ENCODE peak calls at places on chromosomes 7 and 10, in nine cellular contexts. S is K562, C is A673, F is AG04450, H is cardiac fibroblast, I is astrocyte of the spinal cord, T is thyroid gland, P is A549, G is dorsolateral prefrontal cortex. E is an unnamed sample.

GRCh38 chr7:105127179-105127578 is 113.2 kb downstream of the KMT2E start:
- DNase-seq in S (no peak), C (no peak), F (no peak), H (no peak), I (peak), T (no peak), P (no peak), G (no peak), E (no peak)

GRCh38 chr10:97075961-97076525 is 109.7 kb downstream of the SLIT1 start:
- DNase-seq in S (no peak), C (no peak), F (no peak), H (no peak), I (no peak), T (no peak), P (no peak), G (no peak), E (no peak)

GRCh38 chr10:5782174-5782573 is 31.1 kb downstream of the GDI2 start:
- DNase-seq in S (no peak), C (no peak), F (no peak), H (no peak), I (no peak), T (no peak), P (no peak), G (no peak), E (no peak)

GRCh38 chr10:73060738-73061635 is 35.7 kb downstream of the P4HA1 start:
- DNase-seq in S (peak), C (peak), F (no peak), H (peak), I (peak), T (no peak), P (peak), G (no peak), E (no peak)

GRCh38 chr7:26090927-26091519 is 61.0 kb upstream of the NFE2L3 start:
- DNase-seq in S (peak), C (peak), F (peak), H (peak), I (peak), T (no peak), P (peak), G (no peak), E (peak)

GRCh38 chr7:109901916-109902315 is 1189.0 kb upstream of the LRRN3 start:
- DNase-seq in S (no peak), C (no peak), F (no peak), H (no peak), I (peak), T (no peak), P (no peak), G (no peak), E (no peak)

GRCh38 chr10:129765664-129766550 is 198.2 kb downstream of the EBF3 start:
- DNase-seq in S (no peak), C (no peak), F (no peak), H (no peak), I (no peak), T (no peak), P (no peak), G (no peak), E (no peak)

GRCh38 chr7:70132802-70133201 is 534.5 kb downstream of the AUTS2 start:
- DNase-seq in S (no peak), C (no peak), F (no peak), H (no peak), I (no peak), T (no peak), P (no peak), G (no peak), E (no peak)

GRCh38 chr7:113622796-113623195 is 296.0 kb downstream of the PPP1R3A start:
- DNase-seq in S (no peak), C (no peak), F (no peak), H (no peak), I (no peak), T (no peak), P (no peak), G (no peak), E (no peak)

GRCh38 chr10:21497177-21497807 is 28.2 kb downstream of the SKIDA1 start:
- DNase-seq in S (no peak), C (peak), F (no peak), H (peak), I (peak), T (peak), P (peak), G (peak), E (no peak)

GRCh38 chr10:133439517-133440461 is 14.0 kb upstream of the SCART1 start:
- DNase-seq in S (no peak), C (no peak), F (no peak), H (no peak), I (no peak), T (no peak), P (no peak), G (no peak), E (no peak)

GRCh38 chr7:151246161-151247015 is 2.1 kb downstream of the SMARCD3 start:
- DNase-seq in S (no peak), C (no peak), F (no peak), H (no peak), I (no peak), T (peak), P (peak), G (no peak), E (no peak)

GRCh38 chr7:84218681-84219080 is 24.1 kb upstream of the SEMA3A start:
- DNase-seq in S (no peak), C (peak), F (no peak), H (peak), I (peak), T (no peak), P (no peak), G (no peak), E (no peak)

GRCh38 chr10:122060250-122060649 is 71.3 kb downstream of the TACC2 start:
- DNase-seq in S (no peak), C (no peak), F (no peak), H (no peak), I (peak), T (no peak), P (no peak), G (no peak), E (no peak)

GRCh38 chr10:28276384-28276783 is 26.5 kb downstream of the MPP7 start:
- DNase-seq in S (no peak), C (no peak), F (no peak), H (no peak), I (no peak), T (no peak), P (no peak), G (no peak), E (no peak)

GRCh38 chr7:152760384-152761115 is 998 bp downstream of the ACTR3B start:
- DNase-seq in S (no peak), C (no peak), F (no peak), H (peak), I (peak), T (no peak), P (no peak), G (no peak), E (no peak)

GRCh38 chr10:31299119-31299518 is 19.9 kb upstream of the ZEB1 start:
- DNase-seq in S (no peak), C (no peak), F (no peak), H (no peak), I (no peak), T (no peak), P (no peak), G (no peak), E (no peak)

GRCh38 chr7:6273380-6273837 is 985 bp upstream of the CYTH3 start:
- DNase-seq in S (no peak), C (no peak), F (no peak), H (no peak), I (no peak), T (peak), P (no peak), G (no peak), E (no peak)

GRCh38 chr7:149070372-149071140 is 20.0 kb downstream of the ZNF786 start:
- DNase-seq in S (no peak), C (no peak), F (no peak), H (no peak), I (no peak), T (no peak), P (no peak), G (no peak), E (no peak)

GRCh38 chr10:7195118-7195517 is 215.7 kb downstream of the SFMBT2 start:
- DNase-seq in S (no peak), C (no peak), F (no peak), H (no peak), I (no peak), T (no peak), P (no peak), G (no peak), E (no peak)

GRCh38 chr10:131187274-131187673 is 124.2 kb downstream of the TCERG1L start:
- DNase-seq in S (no peak), C (no peak), F (no peak), H (no peak), I (no peak), T (no peak), P (no peak), G (no peak), E (no peak)

GRCh38 chr7:732094-732541 is 5.0 kb upstream of the PRKAR1B start:
- DNase-seq in S (no peak), C (no peak), F (no peak), H (peak), I (peak), T (no peak), P (peak), G (peak), E (no peak)

GRCh38 chr7:39670934-39671333 is 47.6 kb downstream of the RALA start:
- DNase-seq in S (no peak), C (no peak), F (no peak), H (no peak), I (no peak), T (no peak), P (no peak), G (no peak), E (no peak)

GRCh38 chr10:78744521-78745090 is 324.2 kb upstream of the ZMIZ1 start:
- DNase-seq in S (no peak), C (no peak), F (no peak), H (no peak), I (no peak), T (peak), P (no peak), G (no peak), E (no peak)

GRCh38 chr7:114645451-114645850 is 230.8 kb downstream of the FOXP2 start:
- DNase-seq in S (no peak), C (no peak), F (no peak), H (no peak), I (no peak), T (no peak), P (no peak), G (no peak), E (no peak)

GRCh38 chr10:30413996-30414576 is 19.9 kb upstream of the MAP3K8 start:
- DNase-seq in S (peak), C (peak), F (no peak), H (peak), I (peak), T (peak), P (peak), G (no peak), E (no peak)

GRCh38 chr10:112831826-112832225 is 118.2 kb upstream of the TCF7L2 start:
- DNase-seq in S (no peak), C (no peak), F (no peak), H (no peak), I (no peak), T (no peak), P (no peak), G (no peak), E (no peak)

GRCh38 chr7:50962281-50962883 is 179.7 kb upstream of the GRB10 start:
- DNase-seq in S (no peak), C (no peak), F (no peak), H (no peak), I (peak), T (no peak), P (peak), G (no peak), E (no peak)

GRCh38 chr10:116431598-116431997 is 4.0 kb downstream of the PNLIPRP3 start:
- DNase-seq in S (no peak), C (no peak), F (no peak), H (no peak), I (no peak), T (no peak), P (no peak), G (no peak), E (no peak)

GRCh38 chr10:90913774-90914420 is 7.0 kb downstream of the ANKRD1 start:
- DNase-seq in S (no peak), C (no peak), F (no peak), H (no peak), I (no peak), T (no peak), P (no peak), G (no peak), E (no peak)

GRCh38 chr7:98231489-98232275 is 20.4 kb downstream of the TECPR1 start:
- DNase-seq in S (peak), C (no peak), F (no peak), H (no peak), I (no peak), T (no peak), P (no peak), G (no peak), E (no peak)

GRCh38 chr10:30736685-30737232 is 107.2 kb upstream of the LYZL2 start:
- DNase-seq in S (no peak), C (no peak), F (peak), H (peak), I (peak), T (no peak), P (peak), G (peak), E (peak)

GRCh38 chr10:12350167-12350872 is 973 bp downstream of the CAMK1D start:
- DNase-seq in S (no peak), C (peak), F (no peak), H (peak), I (peak), T (peak), P (peak), G (peak), E (no peak)

GRCh38 chr10:117710181-117710798 is 167.7 kb downstream of the EMX2 start:
- DNase-seq in S (no peak), C (no peak), F (no peak), H (no peak), I (no peak), T (no peak), P (peak), G (no peak), E (no peak)
- TF ChIP-seq CTCF in S (peak), C (peak), F (no peak), H (no peak), I (no peak), T (no peak), P (peak), G (no peak), E (no peak)

GRCh38 chr7:155265960-155266359 is 31.7 kb upstream of the INSIG1 start:
- DNase-seq in S (no peak), C (no peak), F (no peak), H (no peak), I (no peak), T (no peak), P (no peak), G (no peak), E (no peak)

GRCh38 chr7:155265144-155265543 is 32.5 kb upstream of the INSIG1 start:
- DNase-seq in S (no peak), C (no peak), F (no peak), H (no peak), I (no peak), T (no peak), P (no peak), G (no peak), E (no peak)

GRCh38 chr7:155262010-155262409 is 35.7 kb upstream of the INSIG1 start:
- DNase-seq in S (no peak), C (no peak), F (no peak), H (no peak), I (no peak), T (no peak), P (no peak), G (no peak), E (no peak)

GRCh38 chr7:155263051-155263450 is 34.6 kb upstream of the INSIG1 start:
- DNase-seq in S (no peak), C (no peak), F (no peak), H (no peak), I (no peak), T (no peak), P (no peak), G (no peak), E (no peak)

DNA sequence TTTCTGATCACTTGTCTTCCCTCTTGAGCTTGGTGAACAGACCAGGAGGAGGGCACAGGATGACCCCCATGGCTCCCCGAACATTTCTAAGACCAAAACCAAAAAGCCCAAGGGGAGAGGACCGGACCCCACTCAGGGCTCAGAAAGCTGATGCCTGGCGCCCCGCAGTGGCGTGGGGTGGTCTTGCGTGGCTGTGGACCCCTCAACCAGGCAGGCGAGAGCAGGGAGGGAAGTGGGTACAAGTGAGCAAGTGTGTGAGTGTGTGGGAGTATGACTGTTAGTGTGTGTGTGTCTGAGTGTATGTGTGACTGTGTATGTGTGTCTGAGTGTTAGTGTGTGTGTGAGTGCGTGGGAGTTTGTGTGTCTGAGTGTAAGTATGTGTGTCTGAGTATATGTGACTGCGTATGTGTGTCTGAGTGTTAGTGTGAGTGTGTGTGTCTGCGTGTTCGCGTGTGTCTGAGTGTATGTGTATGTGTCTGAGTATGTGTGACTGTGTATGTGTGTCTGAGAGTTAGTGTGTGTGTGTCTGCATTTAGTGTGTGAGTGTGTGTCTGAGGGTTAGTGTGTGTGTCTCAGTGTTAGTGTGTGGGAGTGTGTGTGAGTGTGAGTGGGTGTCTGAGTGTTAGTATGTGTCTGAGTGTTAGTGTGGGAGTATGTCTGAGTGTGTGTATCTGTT is 34.0 kb upstream of the INSIG1 start:
- DNase-seq in S (no peak), C (no peak), F (no peak), H (no peak), I (no peak), T (no peak), P (no peak), G (no peak), E (no peak)
- TF ChIP-seq CTCF in S (no peak), C (peak), F (peak), H (no peak), I (no peak), T (no peak), P (no peak), G (no peak), E (peak)

DNA sequence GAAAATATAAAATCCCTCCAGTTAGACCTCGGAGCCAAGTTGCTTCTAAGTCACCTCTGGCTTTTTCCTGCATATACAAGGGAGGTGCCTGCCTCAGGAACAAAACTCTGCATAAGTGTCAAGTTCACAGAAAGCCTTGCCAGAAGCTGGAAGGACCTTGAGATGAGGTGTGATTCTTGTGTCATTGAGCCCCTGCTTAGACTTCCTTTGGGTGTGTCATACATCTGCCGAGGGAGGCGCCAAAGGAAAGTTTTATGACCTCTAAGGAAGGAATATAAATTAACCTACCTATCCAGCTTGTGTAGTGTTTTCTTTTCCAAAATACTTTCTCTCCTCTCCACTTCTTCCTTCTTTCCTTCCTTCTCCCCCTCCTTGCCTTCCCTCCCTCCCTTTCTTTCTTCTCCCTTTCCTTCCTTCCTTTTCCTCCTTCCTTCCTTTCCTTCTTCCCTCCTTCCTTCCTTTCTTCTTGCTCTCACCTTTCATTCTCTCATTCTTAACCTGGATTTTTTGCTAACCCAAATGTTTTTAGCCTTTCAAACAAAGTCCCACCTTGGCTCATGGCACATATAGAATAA is 75.1 kb downstream of the TRIL start:
- DNase-seq in S (no peak), C (no peak), F (no peak), H (no peak), I (no peak), T (no peak), P (no peak), G (no peak), E (no peak)
- TF ChIP-seq CTCF in S (no peak), C (no peak), F (no peak), H (no peak), I (no peak), T (no peak), P (no peak), G (no peak), E (no peak)

GRCh38 chr10:86334515-86335085 is 32.0 kb downstream of the GRID1 start:
- DNase-seq in S (no peak), C (no peak), F (no peak), H (no peak), I (no peak), T (peak), P (no peak), G (no peak), E (no peak)
- TF ChIP-seq CTCF in S (no peak), C (no peak), F (no peak), H (no peak), I (no peak), T (no peak), P (no peak), G (no peak), E (no peak)

GRCh38 chr10:45201271-45201670 is 114.1 kb downstream of the OR13A1 start:
- DNase-seq in S (no peak), C (no peak), F (no peak), H (no peak), I (no peak), T (no peak), P (no peak), G (no peak), E (no peak)

GRCh38 chr10:45199380-45199740 is 116.0 kb downstream of the OR13A1 start:
- DNase-seq in S (no peak), C (no peak), F (no peak), H (no peak), I (no peak), T (no peak), P (no peak), G (no peak), E (no peak)

GRCh38 chr10:45202242-45202641 is 113.2 kb downstream of the OR13A1 start:
- DNase-seq in S (no peak), C (no peak), F (no peak), H (no peak), I (no peak), T (no peak), P (no peak), G (no peak), E (no peak)

GRCh38 chr10:45209888-45210287 is 105.5 kb downstream of the OR13A1 start:
- DNase-seq in S (no peak), C (no peak), F (no peak), H (no peak), I (no peak), T (no peak), P (no peak), G (no peak), E (no peak)

DNA sequence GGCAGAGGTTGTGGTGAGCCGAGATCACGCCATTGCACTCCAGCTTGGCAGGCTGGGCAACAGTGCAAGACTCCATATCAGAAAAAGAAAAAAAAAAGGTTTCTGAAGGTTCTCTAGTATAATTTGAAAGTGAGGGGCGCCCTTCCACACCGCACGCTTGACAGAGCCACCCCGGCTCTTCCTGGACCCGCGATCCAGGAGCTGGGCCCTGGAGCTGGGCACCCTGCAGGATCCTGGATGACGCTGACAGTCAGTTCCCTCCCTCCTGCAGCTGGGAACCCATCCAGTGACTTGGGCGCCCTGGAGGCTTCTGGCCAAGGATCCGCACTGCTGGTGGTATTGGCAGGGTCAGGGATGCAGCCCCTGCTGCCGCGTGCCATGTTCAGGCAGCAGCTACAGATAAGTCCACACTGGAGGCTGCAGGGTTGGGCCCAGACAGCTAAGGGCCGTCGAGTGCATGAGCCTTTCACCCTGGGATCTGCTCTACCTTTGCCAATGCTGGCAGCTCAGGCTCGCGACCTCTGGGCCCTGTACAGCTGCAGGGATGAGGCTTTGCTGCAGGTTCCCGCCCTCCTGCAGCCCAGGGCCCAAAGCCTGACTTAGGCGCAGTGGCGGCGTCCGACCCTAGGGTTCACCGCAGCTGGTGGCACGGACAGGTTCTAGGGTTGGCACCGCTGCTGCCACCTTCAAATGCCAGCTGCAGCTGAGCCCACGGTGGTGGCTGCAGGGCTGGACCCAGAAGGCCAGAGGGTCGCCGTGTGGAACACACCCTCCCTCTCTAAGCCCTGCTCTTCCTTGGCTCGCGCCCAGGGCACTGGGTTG is 110.2 kb downstream of the OR13A1 start:
- DNase-seq in S (no peak), C (no peak), F (no peak), H (no peak), I (no peak), T (no peak), P (no peak), G (no peak), E (no peak)
- TF ChIP-seq CTCF in S (no peak), C (no peak), F (no peak), H (no peak), I (no peak), T (no peak), P (no peak), G (no peak), E (no peak)

E was measured in AG09319.